ENCODE peak calls at places on chromosomes 3 and 15, in seven cellular contexts. R, T, B, F, U, S and D are unnamed samples.

GRCh38 chr3:55984631-55985030 is 483.6 kb downstream of the ERC2 start:
- DNase-seq in B (no peak), S (no peak), F (no peak), T (no peak), R (peak; percentile 22), U (no peak), D (no peak)

GRCh38 chr15:73909616-73910015 is 16.6 kb upstream of the LOXL1 start:
- DNase-seq in U (no peak), T (no peak), S (no peak), R (no peak), B (no peak), F (no peak), D (no peak)

GRCh38 chr15:89341316-89342005 is 6.8 kb upstream of the POLG start:
- DNase-seq in U (no peak), F (no peak), T (no peak), R (no peak), B (no peak), S (no peak), D (no peak)

GRCh38 chr15:57100136-57100539 is 181.7 kb downstream of the TCF12 start:
- DNase-seq in R (no peak), S (no peak), T (no peak), B (no peak), U (no peak), F (no peak), D (no peak)

GRCh38 chr3:72052841-72053409 is 268.0 kb upstream of the PROK2 start:
- DNase-seq in B (no peak), T (no peak), R (no peak), F (peak; percentile 21), U (no peak), S (no peak), D (no peak)

GRCh38 chr3:19213608-19214220 is 65.4 kb downstream of the KCNH8 start:
- DNase-seq in B (no peak), U (no peak), T (no peak), R (peak; percentile 12), F (no peak), S (no peak), D (no peak)

GRCh38 chr3:105688821-105689220 is 180.0 kb downstream of the CBLB start:
- DNase-seq in S (no peak), R (no peak), B (no peak), F (peak; percentile 13), T (no peak), U (no peak), D (no peak)

GRCh38 chr15:39133201-39133600 is 447.7 kb upstream of the THBS1 start:
- DNase-seq in B (no peak), R (no peak), S (no peak), F (peak; percentile 94), U (no peak), T (no peak), D (no peak)

GRCh38 chr3:191383104-191383503 is 52.8 kb upstream of the UTS2B start:
- DNase-seq in F (peak; percentile 92), U (no peak), T (no peak), S (no peak), B (no peak), R (no peak), D (no peak)

GRCh38 chr3:1613962-1614361 is 484.7 kb upstream of the CNTN4 start:
- DNase-seq in B (no peak), R (no peak), T (no peak), S (no peak), F (no peak), U (no peak), D (no peak)

GRCh38 chr3:57972421-57973111 is 35.7 kb upstream of the FLNB start:
- DNase-seq in R (no peak), F (no peak), S (no peak), T (no peak), B (no peak), U (no peak), D (no peak)

GRCh38 chr3:16618721-16619120 is 13.5 kb upstream of the DAZL start:
- DNase-seq in R (no peak), T (no peak), B (no peak), S (no peak), U (no peak), F (peak; percentile 72), D (no peak)

GRCh38 chr3:149473314-149473990 is 1.0 kb upstream of the TM4SF4 start:
- DNase-seq in T (no peak), R (peak; percentile 85), B (peak; percentile 40), F (peak; percentile 60), S (peak; percentile 42), U (no peak), D (peak; percentile 57)

GRCh38 chr3:183502237-183502636 is 53.3 kb downstream of the KLHL6 start:
- DNase-seq in F (no peak), B (no peak), U (no peak), R (no peak), T (no peak), S (no peak), D (no peak)

GRCh38 chr3:183504597-183504996 is 50.9 kb downstream of the KLHL6 start:
- DNase-seq in F (no peak), U (no peak), T (no peak), R (no peak), B (no peak), S (no peak), D (no peak)

GRCh38 chr3:183500981-183501704 is 54.4 kb downstream of the KLHL6 start:
- DNase-seq in F (no peak), B (no peak), U (no peak), R (no peak), S (no peak), T (no peak), D (no peak)

GRCh38 chr3:183503738-183504137 is 51.8 kb downstream of the KLHL6 start:
- DNase-seq in T (no peak), B (no peak), U (no peak), R (no peak), F (no peak), S (no peak), D (no peak)

DNA sequence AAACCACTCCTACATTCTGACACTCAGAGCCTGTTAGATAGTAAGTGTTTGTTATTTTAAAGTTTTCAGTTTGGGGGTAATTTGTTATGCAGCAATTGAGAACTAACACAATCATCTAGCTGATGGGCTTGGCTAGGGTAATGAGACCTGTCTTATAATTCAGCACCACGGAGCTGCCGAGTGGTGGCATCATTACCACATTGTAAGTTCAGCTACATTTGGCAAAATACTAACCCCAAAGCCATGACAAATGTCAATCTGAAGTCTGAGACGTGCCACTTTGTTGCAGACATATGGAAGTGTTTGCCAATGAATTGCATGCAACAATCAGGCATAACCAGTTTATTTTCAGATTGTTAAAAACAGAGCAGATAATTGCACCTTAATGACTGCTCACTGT is 52.7 kb downstream of the KLHL6 start:
- DNase-seq in B (no peak), U (no peak), F (peak; percentile 38), R (peak; percentile 38), S (no peak), T (no peak), D (no peak)
- TF ChIP-seq CTCF in B (no peak), U (peak; percentile 28), F (peak; percentile 33), R (peak; percentile 65), S (peak; percentile 52), T (no peak), D (no peak)

DNA sequence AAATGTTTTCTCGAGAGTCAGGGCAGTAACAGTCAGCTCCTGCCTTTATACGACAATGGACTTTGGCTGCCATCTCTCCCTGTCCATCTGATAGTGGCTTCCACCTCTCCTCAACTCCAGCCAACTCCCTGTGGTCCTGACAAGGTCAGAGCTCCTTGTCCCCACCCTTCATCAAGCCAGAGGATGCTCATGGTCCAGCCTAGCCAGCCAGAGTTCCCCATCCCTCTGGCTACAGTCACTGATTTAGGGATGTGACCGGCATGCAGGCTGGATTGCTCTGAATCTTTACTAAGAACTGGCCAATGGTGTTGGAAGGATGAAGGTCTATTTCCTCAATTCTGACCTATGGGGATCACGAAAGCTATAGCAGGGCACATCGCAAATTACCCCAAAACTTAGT is 156.1 kb downstream of the OR4M2 start:
- DNase-seq in S (no peak), T (no peak), R (no peak), F (no peak), U (no peak), B (no peak), D (no peak)
- H3K9me3 ChIP-seq in S (peaks cover 3% of the 10 kb centered on the region), T (no peaks in the 10 kb centered on the region), R (peaks cover 81% of the 10 kb centered on the region), F (peaks cover 9% of the 10 kb centered on the region), U (no peaks in the 10 kb centered on the region), B (no peaks in the 10 kb centered on the region), D (no peaks in the 10 kb centered on the region)

GRCh38 chr15:67456677-67457529 is 64.0 kb upstream of the C15orf61 start:
- DNase-seq in S (peak; percentile 82), R (peak; percentile 80), F (peak; percentile 70), U (no peak), T (peak; percentile 73), B (peak; percentile 59), D (peak; percentile 68)
- TF ChIP-seq CTCF in S (peak; percentile 75), R (peak; percentile 96), F (peak; percentile 93), U (peak; percentile 87), T (peak; percentile 80), B (peak; percentile 68), D (peak; percentile 22)

GRCh38 chr15:20348900-20349773 is 192.5 kb downstream of the GOLGA6L6 start:
- DNase-seq in B (no peak), S (peak; percentile 18), F (no peak), U (no peak), T (no peak), R (no peak), D (peak; percentile 14)
- H3K9me3 ChIP-seq in B (no peaks in the 10 kb centered on the region), S (no peaks in the 10 kb centered on the region), F (peaks cover 46% of the 10 kb centered on the region), U (no peaks in the 10 kb centered on the region), T (no peaks in the 10 kb centered on the region), R (peaks cover 98% of the 10 kb centered on the region), D (no peaks in the 10 kb centered on the region)

DNA sequence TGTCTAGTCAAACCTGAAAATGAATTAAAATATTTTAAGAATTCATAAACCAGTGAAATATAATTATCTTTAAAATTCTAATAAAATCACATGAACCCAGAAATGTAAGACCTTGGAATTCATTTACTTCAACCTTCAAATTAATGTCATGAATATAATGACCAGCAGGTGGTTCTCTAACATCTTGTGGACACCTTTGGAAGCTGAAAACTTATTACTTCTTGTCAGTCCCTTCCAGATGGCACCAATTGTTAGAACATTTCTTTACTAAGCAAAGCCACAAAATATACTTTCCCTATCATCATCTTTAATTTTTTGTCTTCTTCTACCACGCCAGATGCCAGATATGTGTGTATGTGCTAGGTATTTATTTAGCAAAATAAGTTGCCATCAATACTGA is 240.0 kb downstream of the MBNL1 start:
- DNase-seq in S (no peak), B (no peak), U (no peak), F (peak; percentile 46), T (no peak), R (peak; percentile 40), D (no peak)
- TF ChIP-seq CTCF in S (peak; percentile 42), B (peak; percentile 24), U (peak; percentile 32), F (no peak), T (no peak), R (peak; percentile 45), D (peak; percentile 40)

GRCh38 chr3:27060336-27060735 is 308.8 kb downstream of the NEK10 start:
- DNase-seq in R (no peak), B (no peak), U (no peak), F (no peak), S (no peak), T (no peak), D (no peak)

GRCh38 chr3:27059489-27059888 is 309.7 kb downstream of the NEK10 start:
- DNase-seq in F (no peak), R (no peak), B (no peak), T (no peak), S (no peak), U (no peak), D (no peak)

DNA sequence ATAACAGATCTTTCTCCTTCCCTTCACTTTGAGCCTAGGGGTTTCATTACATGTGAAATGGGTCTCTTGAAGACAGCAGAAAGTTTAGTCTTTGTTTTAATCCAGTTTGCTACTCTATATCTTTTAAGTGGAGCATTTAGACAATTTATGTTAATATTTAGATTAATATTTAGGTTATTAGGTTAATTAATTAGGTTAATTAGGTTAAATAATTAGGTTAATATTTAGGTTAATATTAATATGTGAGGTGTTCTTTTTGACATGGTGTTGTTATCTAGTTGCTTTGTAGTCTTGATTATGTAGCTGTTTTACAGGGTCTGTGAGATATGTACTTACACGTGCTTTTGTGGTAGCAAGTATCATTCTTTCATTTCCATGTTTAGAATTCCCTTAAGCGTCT is 312.9 kb downstream of the NEK10 start:
- DNase-seq in B (no peak), R (no peak), S (no peak), T (no peak), F (no peak), U (no peak), D (no peak)
- H3K9me3 ChIP-seq in B (peaks cover 3% of the 10 kb centered on the region), R (peaks cover 8% of the 10 kb centered on the region), S (no peaks in the 10 kb centered on the region), T (no peaks in the 10 kb centered on the region), F (no peaks in the 10 kb centered on the region), U (no peaks in the 10 kb centered on the region), D (no peaks in the 10 kb centered on the region)